ENCODE peak calls at places on chromosomes 16 and 17, in eight cellular contexts. O, M, N, X, Z, L, W and Q are unnamed samples. For H3K27me3, the result is how much of the 10 kb centered on the place peaks cover.

GRCh38 chr17:3469529-3469928 is 2.1 kb downstream of the SPATA22 start:
- DNase-seq in O (no peak), M (no peak), N (no peak), X (no peak), Z (no peak), L (no peak), W (no peak), Q (no peak)

GRCh38 chr16:57956270-57956808 is 14.6 kb downstream of the CNGB1 start:
- DNase-seq in O (no peak), M (no peak), N (no peak), X (no peak), Z (no peak), L (no peak), W (no peak), Q (no peak)

GRCh38 chr17:76404976-76405563 is 20.7 kb downstream of the SPHK1 start:
- DNase-seq in O (no peak), M (no peak), N (no peak), X (peak), Z (peak), L (no peak), W (no peak), Q (no peak)

GRCh38 chr17:43556292-43556691 is 10.2 kb upstream of the ETV4 start:
- DNase-seq in O (no peak), M (no peak), N (peak), X (no peak), Z (no peak), L (peak), W (peak), Q (no peak)

GRCh38 chr17:70804161-70804560 is 634.8 kb downstream of the KCNJ2 start:
- DNase-seq in O (no peak), M (no peak), N (no peak), X (no peak), Z (no peak), L (no peak), W (no peak), Q (no peak)

GRCh38 chr16:89618114-89618999 is 4.9 kb downstream of the DPEP1 start:
- DNase-seq in O (no peak), M (no peak), N (no peak), X (no peak), Z (no peak), L (no peak), W (no peak), Q (no peak)

GRCh38 chr17:35898283-35899070 is 18.3 kb upstream of the CCL5 start:
- DNase-seq in O (no peak), M (no peak), N (peak), X (peak), Z (no peak), L (no peak), W (no peak), Q (no peak)

GRCh38 chr16:10266809-10267208 is 84.6 kb upstream of the GRIN2A start:
- DNase-seq in O (no peak), M (no peak), N (peak), X (no peak), Z (no peak), L (no peak), W (no peak), Q (no peak)

GRCh38 chr17:10992097-10992496 is 154.2 kb upstream of the PIRT start:
- DNase-seq in O (no peak), M (no peak), N (no peak), X (no peak), Z (no peak), L (no peak), W (no peak), Q (no peak)

GRCh38 chr17:15279011-15279477 is 13.9 kb upstream of the PMP22 start:
- DNase-seq in O (no peak), M (no peak), N (no peak), X (no peak), Z (no peak), L (no peak), W (no peak), Q (no peak)

GRCh38 chr17:46818319-46818928 is at the start of gene WNT3:
- DNase-seq in O (peak), M (peak), N (no peak), X (no peak), Z (no peak), L (no peak), W (no peak), Q (peak)

GRCh38 chr16:80974649-80975376 is 31.9 kb downstream of the CMC2 start:
- DNase-seq in O (peak), M (no peak), N (no peak), X (no peak), Z (no peak), L (no peak), W (no peak), Q (peak)

GRCh38 chr16:89009343-89010209 is 32.6 kb upstream of the CBFA2T3 start:
- DNase-seq in O (peak), M (no peak), N (peak), X (no peak), Z (peak), L (no peak), W (peak), Q (peak)

GRCh38 chr17:19610879-19611278 is 37.7 kb upstream of the ALDH3A2 start:
- DNase-seq in O (no peak), M (no peak), N (no peak), X (no peak), Z (no peak), L (no peak), W (no peak), Q (no peak)

GRCh38 chr16:12087901-12088364 is 111.4 kb downstream of the SNX29 start:
- DNase-seq in O (no peak), M (no peak), N (no peak), X (peak), Z (peak), L (no peak), W (peak), Q (no peak)

GRCh38 chr16:4617880-4618279 is 3.2 kb upstream of the UBALD1 start:
- DNase-seq in O (no peak), M (no peak), N (no peak), X (no peak), Z (no peak), L (no peak), W (no peak), Q (no peak)

GRCh38 chr17:16912021-16912962 is 59.6 kb downstream of the TNFRSF13B start:
- DNase-seq in O (no peak), M (no peak), N (peak), X (peak), Z (peak), L (no peak), W (peak), Q (no peak)

GRCh38 chr17:73643012-73643845 is 1.0 kb downstream of the SDK2 start:
- DNase-seq in O (peak), M (no peak), N (no peak), X (peak), Z (peak), L (no peak), W (no peak), Q (peak)

GRCh38 chr17:73643846-73644144 is 450 bp downstream of the SDK2 start:
- DNase-seq in O (peak), M (no peak), N (no peak), X (no peak), Z (no peak), L (no peak), W (no peak), Q (peak)

GRCh38 chr17:73644145-73645049 is at the start of gene SDK2:
- DNase-seq in O (peak), M (no peak), N (no peak), X (no peak), Z (peak), L (no peak), W (no peak), Q (peak)

GRCh38 chr17:73646409-73647305 is 2.4 kb upstream of the SDK2 start:
- DNase-seq in O (peak), M (no peak), N (no peak), X (no peak), Z (peak), L (no peak), W (no peak), Q (peak)

GRCh38 chr17:73645050-73645871 is 1.0 kb upstream of the SDK2 start:
- DNase-seq in O (peak), M (peak), N (no peak), X (peak), Z (peak), L (no peak), W (no peak), Q (peak)
- H3K27me3 ChIP-seq in O (under half), M (under half), N (under half), X (half or more), Z (under half), L (under half), W (under half), Q (under half)

GRCh38 chr17:48563867-48564199 is 14.3 kb downstream of the HOXB4 start:
- DNase-seq in O (no peak), M (no peak), N (no peak), X (no peak), Z (no peak), L (no peak), W (no peak), Q (no peak)
- H3K27me3 ChIP-seq in O (half or more), M (under half), N (under half), X (half or more), Z (under half), L (half or more), W (under half), Q (half or more)

DNA sequence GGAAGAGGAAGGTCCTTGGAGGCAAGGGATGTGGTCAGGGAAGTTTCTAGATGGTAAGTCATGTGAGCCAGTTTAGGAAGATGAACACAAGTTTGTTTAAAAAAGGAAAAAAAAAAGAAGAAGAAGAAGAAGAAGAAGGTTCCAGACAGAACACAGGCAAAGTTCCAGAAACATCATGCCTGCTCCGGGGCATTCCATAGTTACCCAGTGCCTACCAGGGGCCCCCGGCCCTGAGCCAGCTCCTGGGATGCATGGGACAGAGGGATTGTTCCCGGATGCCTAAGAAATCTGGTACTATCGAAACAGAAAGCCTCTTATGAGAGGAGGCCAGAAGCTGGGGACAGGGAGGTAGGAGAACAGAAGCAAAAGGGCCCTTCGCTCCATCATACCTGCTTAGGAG is 21.3 kb downstream of the CACNG4 start:
- DNase-seq in O (no peak), M (no peak), N (no peak), X (no peak), Z (no peak), L (no peak), W (no peak), Q (no peak)
- H3K27me3 ChIP-seq in O (under half), M (under half), N (under half), X (half or more), Z (under half), L (under half), W (under half), Q (under half)

GRCh38 chr17:79749958-79750357 is 19.2 kb downstream of the ENPP7 start:
- DNase-seq in O (no peak), M (no peak), N (no peak), X (no peak), Z (no peak), L (no peak), W (no peak), Q (no peak)

GRCh38 chr17:79747508-79748295 is 17.0 kb downstream of the ENPP7 start:
- DNase-seq in O (peak), M (no peak), N (no peak), X (no peak), Z (no peak), L (no peak), W (no peak), Q (peak)

GRCh38 chr17:79750650-79751545 is 20.2 kb downstream of the ENPP7 start:
- DNase-seq in O (no peak), M (no peak), N (no peak), X (no peak), Z (no peak), L (no peak), W (no peak), Q (no peak)

GRCh38 chr17:79748296-79749099 is 17.8 kb downstream of the ENPP7 start:
- DNase-seq in O (no peak), M (no peak), N (no peak), X (no peak), Z (no peak), L (no peak), W (no peak), Q (peak)

DNA sequence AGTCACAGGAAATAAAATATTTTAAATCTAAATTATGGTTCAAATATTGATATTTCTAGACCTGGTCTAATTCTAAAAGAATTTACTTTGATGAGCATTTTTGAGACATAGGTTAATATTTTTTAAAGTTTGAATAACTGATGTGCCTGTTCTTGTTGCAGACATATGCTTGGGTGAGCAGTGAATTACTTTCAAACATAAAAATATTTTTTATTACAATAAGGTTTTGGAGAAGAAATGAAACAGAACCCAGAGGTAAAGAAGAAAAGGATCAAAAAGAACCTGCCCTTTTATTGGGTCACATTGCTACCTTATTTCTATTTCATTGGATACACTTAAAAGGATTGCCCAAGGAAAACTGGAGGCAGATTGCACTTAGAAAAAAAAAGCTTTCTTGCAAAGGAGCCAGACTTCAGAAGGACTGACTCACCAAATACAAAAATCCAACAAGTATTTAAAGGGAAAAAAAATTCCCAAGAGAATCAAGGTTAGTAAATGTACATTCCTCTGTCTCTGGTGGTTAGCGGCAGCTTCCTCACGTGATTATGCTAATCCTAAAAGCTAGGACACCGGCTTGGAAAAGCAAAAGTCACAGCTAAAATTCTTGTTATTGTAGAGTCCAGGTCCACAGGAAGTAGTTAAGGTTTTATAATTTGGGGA is 18.5 kb downstream of the ENPP7 start:
- DNase-seq in O (no peak), M (no peak), N (no peak), X (no peak), Z (no peak), L (no peak), W (no peak), Q (peak)
- H3K27me3 ChIP-seq in O (half or more), M (under half), N (under half), X (half or more), Z (under half), L (half or more), W (under half), Q (half or more)

GRCh38 chr16:2470234-2470601 is 879 bp upstream of the NTN3 start:
- DNase-seq in O (no peak), M (no peak), N (no peak), X (no peak), Z (no peak), L (no peak), W (no peak), Q (no peak)

GRCh38 chr16:2470603-2471015 is 488 bp upstream of the NTN3 start:
- DNase-seq in O (no peak), M (no peak), N (no peak), X (no peak), Z (no peak), L (no peak), W (no peak), Q (no peak)

GRCh38 chr16:2472488-2472864 is 1.4 kb downstream of the NTN3 start:
- DNase-seq in O (no peak), M (no peak), N (no peak), X (no peak), Z (no peak), L (no peak), W (no peak), Q (no peak)

GRCh38 chr16:2471653-2472487 is 773 bp downstream of the NTN3 start:
- DNase-seq in O (no peak), M (no peak), N (no peak), X (no peak), Z (no peak), L (no peak), W (no peak), Q (peak)

GRCh38 chr16:2471016-2471652 is at the start of gene NTN3:
- DNase-seq in O (peak), M (no peak), N (no peak), X (no peak), Z (no peak), L (no peak), W (no peak), Q (peak)
- H3K27me3 ChIP-seq in O (under half), M (under half), N (under half), X (under half), Z (under half), L (half or more), W (under half), Q (under half)

DNA sequence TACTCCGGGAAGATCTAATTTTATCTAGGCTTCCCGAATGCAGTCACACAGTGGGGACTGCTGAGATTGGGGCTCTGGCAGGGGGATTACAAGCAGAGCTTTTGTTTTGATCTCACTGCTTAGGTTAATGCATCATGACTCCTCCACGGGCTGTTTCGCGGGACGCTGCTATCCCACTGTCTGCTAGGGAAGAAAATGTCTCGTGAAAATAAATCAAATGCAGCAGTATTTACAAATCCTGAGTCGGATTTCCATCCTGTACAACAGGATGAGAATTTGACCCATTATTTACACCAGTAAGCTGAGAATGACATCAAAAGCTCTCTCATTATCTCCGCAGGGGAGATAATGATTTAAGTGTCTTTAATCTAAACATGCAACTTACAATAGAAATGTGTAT is 83.7 kb downstream of the CDH11 start:
- DNase-seq in O (no peak), M (no peak), N (no peak), X (no peak), Z (no peak), L (no peak), W (no peak), Q (peak)
- H3K27me3 ChIP-seq in O (under half), M (under half), N (under half), X (under half), Z (under half), L (under half), W (under half), Q (under half)